ENCODE peak calls at places on chromosomes 2 and 18, in seven cellular contexts. E is WTC11; P is tibial artery; X is progenitor cell of endocrine pancreas; B is activated CD4-positive, alpha-beta T cell treated with anti-CD3 and anti-CD28 coated beads for 24 hours; F is left kidney; A is GM04504. C is an unnamed sample.

GRCh38 chr2:12363138-12363537 is 353.6 kb upstream of the TRIB2 start:
- DNase-seq in P (no peak), F (no peak), X (no peak), A (no peak), B (no peak), E (no peak), C (no peak)

GRCh38 chr18:62453864-62454263 is 69.0 kb upstream of the ZCCHC2 start:
- DNase-seq in A (no peak), P (no peak), F (no peak), B (no peak), X (no peak), E (no peak), C (no peak)

GRCh38 chr18:3758531-3758930 is 308.6 kb downstream of the TGIF1 start:
- DNase-seq in A (no peak), X (no peak), E (no peak), F (no peak), P (no peak), B (no peak), C (no peak)

GRCh38 chr2:35125871-35126270 is 1229.7 kb upstream of the CRIM1 start:
- DNase-seq in P (no peak), X (no peak), F (no peak), A (no peak), B (no peak), E (no peak), C (no peak)

GRCh38 chr2:75022516-75022915 is 64.1 kb downstream of the POLE4 start:
- DNase-seq in A (no peak), B (no peak), P (no peak), X (no peak), F (no peak), E (no peak), C (no peak)

GRCh38 chr2:119491776-119492525 is 32.3 kb downstream of the SCTR start:
- DNase-seq in E (no peak), P (no peak), B (no peak), A (peak), F (peak), X (no peak), C (no peak)

GRCh38 chr2:239800785-239801184 is 224.4 kb downstream of the NDUFA10 start:
- DNase-seq in B (no peak), X (no peak), P (peak), A (no peak), E (peak), F (peak), C (peak)

GRCh38 chr2:131145040-131145439 is 39.9 kb downstream of the PLEKHB2 start:
- DNase-seq in X (no peak), F (no peak), B (no peak), A (no peak), P (no peak), E (no peak), C (no peak)

GRCh38 chr2:219633276-219634065 is 6.0 kb downstream of the SLC4A3 start:
- DNase-seq in B (no peak), A (no peak), E (peak), P (peak), F (no peak), X (no peak), C (peak)

GRCh38 chr2:9975805-9976447 is 24.4 kb downstream of the GRHL1 start:
- DNase-seq in X (no peak), B (peak), E (no peak), F (no peak), A (peak), P (no peak), C (no peak)

GRCh38 chr2:795245-796041 is 118.2 kb upstream of the TMEM18 start:
- DNase-seq in B (no peak), A (no peak), P (no peak), E (no peak), F (peak), X (no peak), C (no peak)

GRCh38 chr2:98771771-98772521 is 41.0 kb upstream of the MGAT4A start:
- DNase-seq in E (no peak), P (no peak), B (no peak), F (no peak), X (no peak), A (no peak), C (no peak)

GRCh38 chr18:38367473-38367872 is 801.9 kb upstream of the CELF4 start:
- DNase-seq in P (no peak), E (no peak), B (no peak), A (no peak), X (no peak), F (peak), C (no peak)

GRCh38 chr2:98697651-98698337 is 33.1 kb downstream of the MGAT4A start:
- DNase-seq in X (no peak), A (no peak), P (no peak), B (no peak), E (no peak), F (no peak), C (no peak)

GRCh38 chr2:74373189-74373588 is 6.9 kb downstream of the DCTN1 start:
- DNase-seq in P (no peak), A (no peak), X (no peak), F (peak), B (no peak), E (peak), C (no peak)

GRCh38 chr2:112794131-112794733 is 9.9 kb upstream of the IL1A start:
- DNase-seq in E (no peak), P (no peak), X (no peak), B (no peak), A (peak), F (peak), C (no peak)

GRCh38 chr18:23627325-23627724 is 35.4 kb downstream of the ANKRD29 start:
- DNase-seq in E (no peak), X (no peak), F (no peak), A (no peak), P (no peak), B (no peak), C (no peak)

GRCh38 chr2:53170463-53170862 is 597.1 kb upstream of the CHAC2 start:
- DNase-seq in F (peak), A (peak), B (no peak), X (no peak), P (no peak), E (no peak), C (no peak)

GRCh38 chr2:220422676-220423075 is 795.2 kb downstream of the SLC4A3 start:
- DNase-seq in F (no peak), A (no peak), X (no peak), P (no peak), B (no peak), E (no peak), C (no peak)

GRCh38 chr2:8761529-8762164 is 75.8 kb downstream of the KIDINS220 start:
- DNase-seq in X (no peak), E (no peak), P (no peak), F (peak), B (no peak), A (peak), C (no peak)

GRCh38 chr2:6704077-6704476 is 161.6 kb downstream of the CMPK2 start:
- DNase-seq in F (no peak), A (no peak), B (no peak), E (no peak), X (no peak), P (no peak), C (no peak)

GRCh38 chr2:20666364-20667150 is at the start of gene GDF7:
- DNase-seq in P (peak), A (no peak), E (peak), X (no peak), B (no peak), F (peak), C (no peak)

GRCh38 chr18:44851806-44852205 is 171.1 kb downstream of the SETBP1 start:
- DNase-seq in B (no peak), P (no peak), E (no peak), X (no peak), F (no peak), A (no peak), C (no peak)

GRCh38 chr18:61329398-61329797 is 3.8 kb upstream of the CDH20 start:
- DNase-seq in F (no peak), B (no peak), E (no peak), P (no peak), X (no peak), A (no peak), C (no peak)

GRCh38 chr18:3584897-3585460 is 135.0 kb downstream of the TGIF1 start:
- DNase-seq in P (no peak), B (no peak), A (no peak), E (peak), F (no peak), X (no peak), C (no peak)

GRCh38 chr2:220955776-220956175 is 616.3 kb downstream of the EPHA4 start:
- DNase-seq in F (no peak), E (no peak), P (no peak), X (no peak), A (no peak), B (no peak), C (no peak)

GRCh38 chr2:26429779-26430654 is 28.3 kb downstream of the DRC1 start:
- DNase-seq in X (no peak), P (no peak), A (no peak), E (no peak), B (no peak), F (no peak), C (no peak)

GRCh38 chr2:151852260-151853069 is 24.2 kb upstream of the ARL5A start:
- DNase-seq in A (no peak), B (no peak), P (no peak), E (no peak), X (no peak), F (no peak), C (no peak)

GRCh38 chr18:6219116-6219717 is 195.5 kb downstream of the L3MBTL4 start:
- DNase-seq in P (no peak), F (peak), A (peak), X (peak), E (peak), B (no peak), C (no peak)

GRCh38 chr18:48866028-48866733 is 84.6 kb downstream of the SMAD7 start:
- DNase-seq in P (peak), X (no peak), B (no peak), E (no peak), A (peak), F (peak), C (no peak)

GRCh38 chr18:48170651-48171050 is 238.5 kb downstream of the ZBTB7C start:
- DNase-seq in E (no peak), A (no peak), F (no peak), P (peak), B (no peak), X (no peak), C (no peak)

GRCh38 chr2:121165038-121165542 is 119.9 kb downstream of the TFCP2L1 start:
- DNase-seq in E (no peak), P (no peak), F (no peak), B (no peak), X (no peak), A (no peak), C (no peak)

GRCh38 chr2:46776687-46777327 is 138.8 kb downstream of the MCFD2 start:
- DNase-seq in P (no peak), X (no peak), B (peak), F (peak), A (peak), E (peak), C (peak)

GRCh38 chr18:3529597-3529996 is 79.6 kb downstream of the TGIF1 start:
- DNase-seq in F (no peak), B (no peak), P (no peak), A (no peak), E (no peak), X (no peak), C (no peak)

GRCh38 chr2:238131761-238132462 is 6.6 kb upstream of the KLHL30 start:
- DNase-seq in P (no peak), E (no peak), A (no peak), B (no peak), F (no peak), X (no peak), C (no peak)

GRCh38 chr2:219247678-219248642 is 2.7 kb downstream of the STK16 start:
- DNase-seq in B (peak), X (no peak), A (no peak), P (no peak), E (no peak), F (no peak), C (no peak)